ENCODE peak calls at places on chromosomes 1 and 21, in four cellular contexts. One of them, this sample, is unnamed. For H3K4me1, the result is how much of the 10 kb centered on the place peaks cover.

GRCh38 chr21:43300496-43301423 is 126.2 kb downstream of the SIK1 start:
- DNase-seq in A549: no peak
- DNase-seq in HCT116: no peak
- DNase-seq in ovary: no peak
- DNase-seq in this sample: no peak

GRCh38 chr21:15211491-15212133 is 146.8 kb upstream of the NRIP1 start:
- DNase-seq in A549: no peak
- DNase-seq in HCT116: no peak
- DNase-seq in ovary: no peak
- DNase-seq in this sample: no peak

GRCh38 chr1:3004285-3005205 is 16.7 kb upstream of the ACTRT2 start:
- DNase-seq in A549: no peak
- DNase-seq in HCT116: no peak
- DNase-seq in ovary: no peak
- DNase-seq in this sample: no peak

GRCh38 chr21:25457411-25457810 is 149.9 kb downstream of the MRPL39 start:
- DNase-seq in A549: no peak
- DNase-seq in HCT116: no peak
- DNase-seq in ovary: no peak
- DNase-seq in this sample: no peak

GRCh38 chr21:35925497-35925896 is 134.8 kb downstream of the SETD4 start:
- DNase-seq in A549: no peak
- DNase-seq in HCT116: no peak
- DNase-seq in ovary: no peak
- DNase-seq in this sample: peak

GRCh38 chr1:31954607-31955283 is 16.6 kb upstream of the PTP4A2 start:
- DNase-seq in A549: peak
- DNase-seq in HCT116: peak
- DNase-seq in ovary: peak
- DNase-seq in this sample: peak

GRCh38 chr1:2232916-2233438 is 4.9 kb downstream of the SKI start:
- DNase-seq in A549: no peak
- DNase-seq in HCT116: no peak
- DNase-seq in ovary: peak
- DNase-seq in this sample: no peak

GRCh38 chr1:92485374-92486250 is 1.1 kb downstream of the GFI1 start:
- DNase-seq in A549: no peak
- DNase-seq in HCT116: peak
- DNase-seq in ovary: no peak
- DNase-seq in this sample: no peak

GRCh38 chr21:16588433-16588860 is 858.7 kb downstream of the USP25 start:
- DNase-seq in A549: peak
- DNase-seq in HCT116: no peak
- DNase-seq in ovary: peak
- DNase-seq in this sample: peak

GRCh38 chr1:238161955-238162354 is 271.2 kb upstream of the ZP4 start:
- DNase-seq in A549: no peak
- DNase-seq in HCT116: no peak
- DNase-seq in ovary: no peak
- DNase-seq in this sample: no peak

GRCh38 chr1:67429011-67429527 is 1.1 kb downstream of the SERBP1 start:
- DNase-seq in A549: no peak
- DNase-seq in HCT116: no peak
- DNase-seq in ovary: no peak
- DNase-seq in this sample: no peak

GRCh38 chr1:21622466-21623315 is 46.5 kb downstream of the RAP1GAP start:
- DNase-seq in A549: no peak
- DNase-seq in HCT116: no peak
- DNase-seq in ovary: peak
- DNase-seq in this sample: no peak
- TF ChIP-seq POLR2A in A549: peak
- TF ChIP-seq POLR2A in HCT116: no peak
- TF ChIP-seq POLR2A in ovary: no peak
- TF ChIP-seq POLR2A in this sample: no peak

GRCh38 chr1:14513084-14513483 is 85.4 kb upstream of the KAZN start:
- DNase-seq in A549: no peak
- DNase-seq in HCT116: no peak
- DNase-seq in ovary: no peak
- DNase-seq in this sample: no peak

GRCh38 chr1:14516974-14517812 is 81.3 kb upstream of the KAZN start:
- DNase-seq in A549: no peak
- DNase-seq in HCT116: no peak
- DNase-seq in ovary: peak
- DNase-seq in this sample: peak

GRCh38 chr1:14511856-14512585 is 86.5 kb upstream of the KAZN start:
- DNase-seq in A549: no peak
- DNase-seq in HCT116: no peak
- DNase-seq in ovary: no peak
- DNase-seq in this sample: no peak

GRCh38 chr1:14517813-14518180 is 80.7 kb upstream of the KAZN start:
- DNase-seq in A549: no peak
- DNase-seq in HCT116: no peak
- DNase-seq in ovary: no peak
- DNase-seq in this sample: no peak

DNA sequence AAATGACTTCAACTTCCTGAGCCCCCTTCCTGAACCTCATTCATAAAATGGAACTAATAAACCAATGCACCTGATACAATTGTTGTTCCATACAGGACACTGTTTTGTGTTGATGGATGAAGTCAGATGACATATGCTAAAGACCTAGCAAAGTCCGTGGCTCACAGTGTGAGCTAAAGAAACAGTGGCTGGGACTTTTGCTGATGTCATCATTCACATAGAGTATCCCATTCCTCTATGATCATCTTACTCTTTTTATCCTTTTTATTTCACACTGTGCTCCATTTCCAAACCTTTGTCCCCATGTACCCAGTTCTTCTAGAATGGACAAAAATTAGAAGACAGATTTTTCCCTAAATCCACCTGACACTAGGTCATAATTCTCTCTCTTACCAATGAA is 83.7 kb upstream of the KAZN start:
- DNase-seq in A549: no peak
- DNase-seq in HCT116: no peak
- DNase-seq in ovary: no peak
- DNase-seq in this sample: no peak
- H3K4me1 ChIP-seq in A549: under half
- H3K4me1 ChIP-seq in HCT116: under half
- H3K4me1 ChIP-seq in ovary: under half
- H3K4me1 ChIP-seq in this sample: under half

GRCh38 chr1:57947471-57947870 is 523.6 kb upstream of the DAB1 start:
- DNase-seq in A549: no peak
- DNase-seq in HCT116: no peak
- DNase-seq in ovary: no peak
- DNase-seq in this sample: no peak

GRCh38 chr1:57945045-57945444 is 521.2 kb upstream of the DAB1 start:
- DNase-seq in A549: no peak
- DNase-seq in HCT116: no peak
- DNase-seq in ovary: no peak
- DNase-seq in this sample: no peak

GRCh38 chr1:57951390-57951789 is 527.5 kb upstream of the DAB1 start:
- DNase-seq in A549: no peak
- DNase-seq in HCT116: no peak
- DNase-seq in ovary: no peak
- DNase-seq in this sample: no peak

GRCh38 chr1:57949168-57949567 is 525.3 kb upstream of the DAB1 start:
- DNase-seq in A549: no peak
- DNase-seq in HCT116: no peak
- DNase-seq in ovary: no peak
- DNase-seq in this sample: no peak
- TF ChIP-seq CTCF in A549: no peak
- TF ChIP-seq CTCF in HCT116: no peak
- TF ChIP-seq CTCF in ovary: no peak
- TF ChIP-seq CTCF in this sample: no peak

GRCh38 chr1:226408285-226409184 is 642 bp upstream of the PARP1 start:
- DNase-seq in A549: no peak
- DNase-seq in HCT116: no peak
- DNase-seq in ovary: peak
- DNase-seq in this sample: no peak
- TF ChIP-seq POLR2A in A549: peak
- TF ChIP-seq POLR2A in HCT116: peak
- TF ChIP-seq POLR2A in ovary: no peak
- TF ChIP-seq POLR2A in this sample: peak

GRCh38 chr1:208160259-208160819 is 83.8 kb downstream of the PLXNA2 start:
- DNase-seq in A549: no peak
- DNase-seq in HCT116: no peak
- DNase-seq in ovary: no peak
- DNase-seq in this sample: peak
- H3K4me1 ChIP-seq in A549: under half
- H3K4me1 ChIP-seq in HCT116: under half
- H3K4me1 ChIP-seq in ovary: under half
- H3K4me1 ChIP-seq in this sample: under half

DNA sequence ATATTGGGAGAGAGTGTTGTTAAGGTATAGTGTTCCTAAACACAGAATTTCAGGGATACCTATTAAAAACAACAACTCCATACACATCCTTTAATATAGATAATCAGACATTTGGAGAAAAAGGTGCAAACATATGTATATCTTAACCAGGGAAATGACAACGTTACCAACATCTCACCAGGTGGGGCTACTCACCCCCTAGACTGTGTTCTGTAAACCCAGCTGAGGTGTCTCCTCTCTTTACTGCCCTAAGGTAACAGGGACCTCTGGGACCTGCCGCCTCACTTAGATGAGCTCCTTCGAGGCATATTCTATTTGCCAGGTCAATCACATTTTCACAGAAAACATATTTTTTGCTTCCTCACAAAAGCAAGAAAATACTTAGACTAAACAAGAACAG is 13.4 kb downstream of the RRAGC start:
- DNase-seq in A549: no peak
- DNase-seq in HCT116: no peak
- DNase-seq in ovary: no peak
- DNase-seq in this sample: no peak
- TF ChIP-seq CTCF in A549: no peak
- TF ChIP-seq CTCF in HCT116: peak
- TF ChIP-seq CTCF in ovary: no peak
- TF ChIP-seq CTCF in this sample: no peak

GRCh38 chr1:201019321-201019977 is 4.1 kb downstream of the KIF21B start:
- DNase-seq in A549: peak
- DNase-seq in HCT116: peak
- DNase-seq in ovary: no peak
- DNase-seq in this sample: no peak
- TF ChIP-seq POLR2A in A549: no peak
- TF ChIP-seq POLR2A in HCT116: no peak
- TF ChIP-seq POLR2A in ovary: no peak
- TF ChIP-seq POLR2A in this sample: no peak

GRCh38 chr1:17763995-17764394 is 8.9 kb downstream of the ACTL8 start:
- DNase-seq in A549: no peak
- DNase-seq in HCT116: no peak
- DNase-seq in ovary: no peak
- DNase-seq in this sample: no peak

GRCh38 chr1:17764578-17764977 is 9.4 kb downstream of the ACTL8 start:
- DNase-seq in A549: no peak
- DNase-seq in HCT116: no peak
- DNase-seq in ovary: no peak
- DNase-seq in this sample: no peak

GRCh38 chr1:17768651-17769241 is 13.6 kb downstream of the ACTL8 start:
- DNase-seq in A549: peak
- DNase-seq in HCT116: no peak
- DNase-seq in ovary: no peak
- DNase-seq in this sample: peak

GRCh38 chr1:17762313-17762712 is 7.2 kb downstream of the ACTL8 start:
- DNase-seq in A549: no peak
- DNase-seq in HCT116: no peak
- DNase-seq in ovary: no peak
- DNase-seq in this sample: no peak

GRCh38 chr1:17765444-17766411 is 10.6 kb downstream of the ACTL8 start:
- DNase-seq in A549: peak
- DNase-seq in HCT116: no peak
- DNase-seq in ovary: no peak
- DNase-seq in this sample: peak
- H3K4me1 ChIP-seq in A549: half or more
- H3K4me1 ChIP-seq in HCT116: under half
- H3K4me1 ChIP-seq in ovary: under half
- H3K4me1 ChIP-seq in this sample: under half

DNA sequence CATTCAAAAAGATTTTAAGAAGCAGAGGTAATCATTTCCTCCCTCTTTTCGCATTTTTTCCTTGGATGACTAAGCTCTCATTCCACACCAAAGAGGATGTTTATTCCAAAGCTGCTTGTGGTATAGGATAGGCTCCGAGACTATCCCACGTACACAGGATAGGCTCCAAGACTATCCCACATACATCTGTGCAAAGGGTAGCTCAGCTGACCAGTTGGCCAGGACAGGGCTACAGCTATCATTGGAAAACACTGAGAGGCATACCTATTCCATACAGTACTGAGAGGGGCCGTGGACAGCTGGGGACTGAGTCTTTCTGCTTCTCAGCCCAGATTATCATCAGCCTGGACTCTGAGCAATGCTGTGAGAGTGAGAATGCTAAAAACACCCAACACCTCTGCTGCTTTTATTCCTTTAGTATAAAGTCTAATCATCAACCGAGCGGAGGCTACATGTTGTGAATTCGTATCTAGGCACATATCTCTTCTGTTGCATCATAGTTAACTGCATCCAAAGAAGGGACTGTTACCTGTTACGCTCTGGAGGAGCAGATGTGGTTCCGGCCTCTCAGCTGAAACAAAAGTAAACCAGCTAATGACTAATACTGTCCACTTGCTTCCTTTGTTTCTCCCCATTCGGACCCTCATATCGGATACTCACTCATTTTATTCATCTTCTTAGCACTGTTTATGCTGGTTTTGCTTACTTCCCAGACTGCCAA is 141.0 kb downstream of the TNFSF18 start:
- DNase-seq in A549: peak
- DNase-seq in HCT116: no peak
- DNase-seq in ovary: no peak
- DNase-seq in this sample: no peak
- TF ChIP-seq CTCF in A549: no peak
- TF ChIP-seq CTCF in HCT116: no peak
- TF ChIP-seq CTCF in ovary: no peak
- TF ChIP-seq CTCF in this sample: no peak